ENCODE peak calls at places on chromosomes 7 and 10, in five cellular contexts. Z is H9, W is mesenchymal stem cell, U is mesendoderm, E is neuronal stem cell. O is an unnamed sample.

GRCh38 chr10:130654726-130655125 is 518.5 kb downstream of the GLRX3 start:
- DNase-seq in Z (no peak), W (no peak), U (no peak), E (no peak), O (no peak)

GRCh38 chr10:77857272-77857671 is 69.3 kb downstream of the DLG5 start:
- DNase-seq in Z (no peak), W (no peak), U (no peak), E (no peak), O (no peak)

GRCh38 chr7:44415047-44415446 is 75.4 kb downstream of the NUDCD3 start:
- DNase-seq in Z (no peak), W (no peak), U (no peak), E (no peak), O (peak; percentile 44)

GRCh38 chr7:69738396-69738889 is 140.2 kb downstream of the AUTS2 start:
- DNase-seq in Z (no peak), W (peak; percentile 1), U (peak; percentile 51), E (peak; percentile 39), O (no peak)

GRCh38 chr7:94176694-94177200 is 172.6 kb upstream of the BET1 start:
- DNase-seq in Z (no peak), W (no peak), U (no peak), E (no peak), O (no peak)

GRCh38 chr10:76191371-76191770 is 759.9 kb downstream of the LRMDA start:
- DNase-seq in Z (no peak), W (no peak), U (peak; percentile 52), E (no peak), O (no peak)

GRCh38 chr10:77732213-77733003 is 94.8 kb upstream of the KCNMA1 start:
- DNase-seq in Z (no peak), W (no peak), U (no peak), E (no peak), O (no peak)

GRCh38 chr7:55441668-55442305 is 76.7 kb downstream of the LANCL2 start:
- DNase-seq in Z (no peak), W (peak; percentile 58), U (no peak), E (no peak), O (peak; percentile 85)

GRCh38 chr10:31707578-31708411 is 220.8 kb downstream of the ARHGAP12 start:
- DNase-seq in Z (peak; percentile 48), W (peak; percentile 88), U (peak; percentile 89), E (peak; percentile 51), O (peak; percentile 77)

GRCh38 chr10:77974396-77975074 is 48.0 kb upstream of the DLG5 start:
- DNase-seq in Z (peak; percentile 80), W (peak; percentile 60), U (peak; percentile 91), E (peak; percentile 27), O (peak; percentile 67)

GRCh38 chr7:36137754-36138153 is 15.3 kb upstream of the EEPD1 start:
- DNase-seq in Z (no peak), W (no peak), U (no peak), E (no peak), O (no peak)

GRCh38 chr7:20393021-20394015 is 62.6 kb downstream of the ITGB8 start:
- DNase-seq in Z (no peak), W (no peak), U (no peak), E (no peak), O (no peak)

GRCh38 chr7:30707391-30708351 is 25.4 kb upstream of the CRHR2 start:
- DNase-seq in Z (no peak), W (no peak), U (no peak), E (no peak), O (no peak)

GRCh38 chr10:31761156-31761555 is 167.5 kb downstream of the ARHGAP12 start:
- DNase-seq in Z (no peak), W (no peak), U (no peak), E (no peak), O (no peak)

GRCh38 chr7:46424934-46425333 is 503.9 kb upstream of the IGFBP3 start:
- DNase-seq in Z (no peak), W (peak; percentile 53), U (peak; percentile 5), E (no peak), O (no peak)

GRCh38 chr7:31692451-31692850 is 5.4 kb downstream of the PPP1R17 start:
- DNase-seq in Z (no peak), W (no peak), U (no peak), E (no peak), O (no peak)

GRCh38 chr7:75795831-75796285 is 17.7 kb downstream of the CCL24 start:
- DNase-seq in Z (no peak), W (no peak), U (no peak), E (no peak), O (no peak)

GRCh38 chr10:101840741-101841453 is 2.7 kb downstream of the KCNIP2 start:
- DNase-seq in Z (peak; percentile 93), W (peak; percentile 88), U (peak; percentile 94), E (peak; percentile 88), O (peak; percentile 80)

GRCh38 chr10:132616170-132616994 is 78.8 kb downstream of the INPP5A start:
- DNase-seq in Z (no peak), W (no peak), U (no peak), E (no peak), O (no peak)

GRCh38 chr7:114590298-114590697 is 175.7 kb downstream of the FOXP2 start:
- DNase-seq in Z (no peak), W (no peak), U (peak; percentile 16), E (peak; percentile 6), O (no peak)

GRCh38 chr10:93071674-93072224 is 1.9 kb upstream of the CYP26A1 start:
- DNase-seq in Z (peak; percentile 83), W (no peak), U (peak; percentile 82), E (no peak), O (no peak)

GRCh38 chr10:53619678-53620077 is 847.1 kb upstream of the MBL2 start:
- DNase-seq in Z (no peak), W (no peak), U (no peak), E (no peak), O (no peak)

GRCh38 chr10:50629495-50630122 is 5.9 kb upstream of the SGMS1 start:
- DNase-seq in Z (no peak), W (no peak), U (no peak), E (no peak), O (peak; percentile 12)

GRCh38 chr10:24307696-24308476 is 98.9 kb downstream of the KIAA1217 start:
- DNase-seq in Z (no peak), W (no peak), U (peak; percentile 23), E (no peak), O (no peak)

GRCh38 chr10:85400981-85401695 is 965.5 kb downstream of the GRID1 start:
- DNase-seq in Z (no peak), W (no peak), U (no peak), E (no peak), O (no peak)

GRCh38 chr7:129771201-129771927 is 159.8 kb downstream of the NRF1 start:
- DNase-seq in Z (no peak), W (no peak), U (no peak), E (no peak), O (no peak)

GRCh38 chr10:78964274-78964951 is 104.4 kb upstream of the ZMIZ1 start:
- DNase-seq in Z (no peak), W (no peak), U (peak; percentile 24), E (no peak), O (no peak)

GRCh38 chr7:36860679-36861078 is 136.4 kb upstream of the AOAH start:
- DNase-seq in Z (no peak), W (no peak), U (no peak), E (no peak), O (no peak)

GRCh38 chr10:73495884-73496674 is at the start of gene PPP3CB:
- DNase-seq in Z (peak; percentile 95), W (peak; percentile 98), U (peak; percentile 98), E (peak; percentile 92), O (peak; percentile 97)

GRCh38 chr7:47600199-47601118 is 18.5 kb upstream of the TNS3 start:
- DNase-seq in Z (no peak), W (peak; percentile 86), U (no peak), E (no peak), O (peak; percentile 86)

GRCh38 chr7:27423290-27423689 is 180.7 kb downstream of the EVX1 start:
- DNase-seq in Z (no peak), W (no peak), U (no peak), E (no peak), O (no peak)

GRCh38 chr10:27072436-27073114 is 27.7 kb downstream of the ANKRD26 start:
- DNase-seq in Z (peak; percentile 73), W (no peak), U (peak; percentile 83), E (no peak), O (no peak)

DNA sequence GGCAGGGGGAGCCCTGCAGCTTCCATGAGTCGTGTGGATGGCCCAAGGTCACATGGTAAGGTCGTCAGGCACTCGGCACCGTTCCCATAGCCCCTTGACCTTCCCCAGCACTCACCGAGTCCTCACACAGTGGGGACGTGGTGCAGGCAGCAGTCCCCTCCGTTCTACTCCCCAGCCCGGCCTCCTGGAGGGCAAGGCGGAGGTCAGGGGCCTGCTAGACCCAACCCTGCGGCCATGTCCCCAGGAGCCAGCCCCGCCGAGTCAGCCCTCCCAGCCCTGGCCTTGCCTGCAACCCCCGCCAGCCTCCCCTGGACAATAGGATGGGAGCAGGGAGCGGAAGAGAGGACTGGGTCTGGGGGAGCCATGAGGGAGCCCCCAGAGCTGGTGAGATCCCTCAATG is 65.2 kb downstream of the ELFN1 start:
- DNase-seq in Z (no peak), W (no peak), U (no peak), E (no peak), O (no peak)
- H2AK5ac ChIP-seq in Z (no peak overlapping the region), W (no peak overlapping the region), U (no peak overlapping the region), E (no peak overlapping the region), O (no peak overlapping the region)

GRCh38 chr10:97574374-97575100 is 2.0 kb downstream of the ANKRD2 start:
- DNase-seq in Z (peak; percentile 62), W (peak; percentile 50), U (peak; percentile 95), E (no peak), O (peak; percentile 42)
- H2AK5ac ChIP-seq in Z (no peak overlapping the region), W (peak overlapping the region; percentile 97), U (no peak overlapping the region), E (no peak overlapping the region), O (peak overlapping the region; percentile 79)

GRCh38 chr7:131895541-131896173 is 339.2 kb upstream of the PODXL start:
- DNase-seq in Z (peak; percentile 51), W (peak; percentile 77), U (peak; percentile 64), E (no peak), O (peak; percentile 70)
- H2AK5ac ChIP-seq in Z (peak overlapping the region; percentile 42), W (no peak overlapping the region), U (no peak overlapping the region), E (no peak overlapping the region), O (no peak overlapping the region)

GRCh38 chr10:70051878-70052277 is 768 bp upstream of the MACROH2A2 start:
- DNase-seq in Z (no peak), W (no peak), U (no peak), E (no peak), O (no peak)
- H2AK5ac ChIP-seq in Z (no peak overlapping the region), W (no peak overlapping the region), U (no peak overlapping the region), E (no peak overlapping the region), O (no peak overlapping the region)

DNA sequence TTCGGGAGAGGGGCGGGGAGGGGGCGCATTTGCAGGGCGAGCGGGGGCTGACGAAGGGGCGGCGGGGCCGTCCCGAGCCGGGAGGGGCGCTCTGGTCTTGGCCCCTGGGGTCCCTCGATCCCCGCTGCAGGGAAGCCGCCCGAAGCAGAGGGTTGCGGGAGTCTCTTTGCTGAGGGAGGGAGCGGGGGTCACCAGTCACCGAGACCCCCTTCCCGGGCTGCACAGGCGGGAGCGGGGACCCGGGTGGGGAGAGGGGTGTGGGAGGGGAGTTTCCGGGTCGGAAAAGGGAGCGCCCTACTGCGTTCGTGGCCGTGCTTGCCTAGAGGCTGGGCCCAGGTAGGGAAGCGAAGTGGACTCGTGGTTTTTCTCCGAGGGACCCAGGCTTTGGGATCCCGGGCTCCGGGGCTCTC is 422 bp downstream of the AP1S1 start:
- DNase-seq in Z (no peak), W (no peak), U (no peak), E (no peak), O (no peak)
- H2AK5ac ChIP-seq in Z (no peak overlapping the region), W (no peak overlapping the region), U (no peak overlapping the region), E (peak overlapping the region; percentile 43), O (peak overlapping the region; percentile 64)

GRCh38 chr10:80473692-80474596 is 19.8 kb downstream of the TSPAN14 start:
- DNase-seq in Z (no peak), W (peak; percentile 54), U (no peak), E (no peak), O (peak; percentile 34)
- H2AK5ac ChIP-seq in Z (no peak overlapping the region), W (peak overlapping the region; percentile 71), U (no peak overlapping the region), E (peak overlapping the region; percentile 23), O (peak overlapping the region; percentile 51)

GRCh38 chr7:2047272-2047581 is 185.5 kb downstream of the MAD1L1 start:
- DNase-seq in Z (no peak), W (no peak), U (no peak), E (no peak), O (no peak)
- H2AK5ac ChIP-seq in Z (no peak overlapping the region), W (no peak overlapping the region), U (no peak overlapping the region), E (peak overlapping the region; percentile 70), O (no peak overlapping the region)

O was measured in IMR-90.